ENCODE peak calls at places on chromosome 11, in seven cellular contexts. I, P, S, C, Z, D and O are unnamed samples.

GRCh38 chr11:72238492-72239295 is 5.3 kb downstream of the PHOX2A start:
- DNase-seq in I (no peak), P (no peak), S (no peak), C (no peak), Z (no peak), D (no peak), O (no peak)

GRCh38 chr11:63762662-63763505 is 5.7 kb downstream of the ZFTA start:
- DNase-seq in I (no peak), P (no peak), S (no peak), C (peak; percentile 88), Z (no peak), D (no peak), O (no peak)

GRCh38 chr11:115334932-115335788 is 169.1 kb downstream of the CADM1 start:
- DNase-seq in I (no peak), P (no peak), S (no peak), C (no peak), Z (peak; percentile 3), D (peak; percentile 39), O (peak; percentile 7)

GRCh38 chr11:35246725-35247124 is 107.8 kb downstream of the CD44 start:
- DNase-seq in I (no peak), P (no peak), S (no peak), C (peak; percentile 33), Z (no peak), D (no peak), O (no peak)

GRCh38 chr11:7910389-7910788 is 20.7 kb downstream of the OR10A6 start:
- DNase-seq in I (no peak), P (no peak), S (no peak), C (no peak), Z (peak; percentile 24), D (no peak), O (no peak)

GRCh38 chr11:30719420-30719819 is 133.3 kb upstream of the MPPED2 start:
- DNase-seq in I (no peak), P (no peak), S (no peak), C (no peak), Z (no peak), D (no peak), O (no peak)

GRCh38 chr11:129951883-129952262 is 50.8 kb downstream of the PRDM10 start:
- DNase-seq in I (no peak), P (no peak), S (no peak), C (no peak), Z (no peak), D (no peak), O (no peak)

GRCh38 chr11:108670381-108670930 is 5.6 kb downstream of the DDX10 start:
- DNase-seq in I (no peak), P (no peak), S (no peak), C (no peak), Z (no peak), D (no peak), O (no peak)

GRCh38 chr11:965206-965775 is 39.6 kb downstream of the AP2A2 start:
- DNase-seq in I (no peak), P (no peak), S (no peak), C (no peak), Z (no peak), D (no peak), O (no peak)

GRCh38 chr11:122095950-122096942 is 19.8 kb downstream of the BLID start:
- DNase-seq in I (no peak), P (no peak), S (no peak), C (no peak), Z (peak; percentile 63), D (no peak), O (no peak)

GRCh38 chr11:64044730-64045386 is 9.1 kb downstream of the FLRT1 start:
- DNase-seq in I (no peak), P (no peak), S (no peak), C (no peak), Z (no peak), D (no peak), O (no peak)

GRCh38 chr11:21301981-21302380 is 632.6 kb downstream of the NELL1 start:
- DNase-seq in I (no peak), P (no peak), S (no peak), C (no peak), Z (no peak), D (no peak), O (no peak)

GRCh38 chr11:90468923-90469322 is 246.1 kb upstream of the CHORDC1 start:
- DNase-seq in I (no peak), P (no peak), S (no peak), C (no peak), Z (peak; percentile 1), D (no peak), O (peak; percentile 83)

GRCh38 chr11:19162946-19163345 is 38.8 kb downstream of the CSRP3 start:
- DNase-seq in I (no peak), P (no peak), S (no peak), C (no peak), Z (no peak), D (no peak), O (no peak)

GRCh38 chr11:8038811-8039529 is 42.0 kb upstream of the TUB start:
- DNase-seq in I (no peak), P (no peak), S (no peak), C (no peak), Z (no peak), D (no peak), O (no peak)

GRCh38 chr11:1337647-1338007 is 28.2 kb upstream of the TOLLIP start:
- DNase-seq in I (no peak), P (no peak), S (no peak), C (no peak), Z (no peak), D (no peak), O (no peak)

GRCh38 chr11:6268811-6269210 is 9.2 kb downstream of the CCKBR start:
- DNase-seq in I (no peak), P (no peak), S (no peak), C (no peak), Z (no peak), D (no peak), O (peak; percentile 19)

GRCh38 chr11:111540114-111540920 is at the start of gene LAYN:
- DNase-seq in I (no peak), P (peak; percentile 19), S (no peak), C (peak; percentile 71), Z (no peak), D (peak; percentile 35), O (no peak)

GRCh38 chr11:97614571-97614970 is 1224.8 kb downstream of the JRKL start:
- DNase-seq in I (no peak), P (no peak), S (no peak), C (no peak), Z (peak; percentile 2), D (no peak), O (no peak)